ENCODE peak calls at places on chromosomes 11 and 22, in nine cellular contexts. S is heart right ventricle; F is astrocyte of the spinal cord; J is coronary artery; A is fibroblast of pulmonary artery; B is CD8-positive, alpha-beta T cell; C is CD4-positive, CD25-positive, alpha-beta regulatory T cell; E is right lobe of liver; I is lower lobe of right lung. G is an unnamed sample.

GRCh38 chr22:29503811-29504372 is 23.9 kb downstream of the NEFH start:
- DNase-seq in S (peak; percentile 45), F (peak; percentile 82), J (no peak), A (peak; percentile 83), B (no peak), C (no peak), E (peak; percentile 53), I (no peak), G (peak; percentile 37)

GRCh38 chr11:101442936-101443521 is 140.8 kb downstream of the TRPC6 start:
- DNase-seq in S (no peak), F (no peak), J (no peak), A (no peak), B (no peak), C (no peak), E (no peak), I (no peak), G (no peak)

GRCh38 chr11:120215634-120216033 is 4.8 kb downstream of the OAF start:
- DNase-seq in S (peak; percentile 43), F (peak; percentile 43), J (no peak), A (peak; percentile 57), B (no peak), C (no peak), E (peak; percentile 90), I (no peak), G (no peak)

GRCh38 chr22:22717723-22718122 is 73.3 kb downstream of the GGTLC2 start:
- DNase-seq in S (no peak), F (no peak), J (no peak), A (no peak), B (no peak), C (no peak), E (no peak), I (no peak), G (no peak)

GRCh38 chr11:12057299-12057980 is 49.0 kb upstream of the DKK3 start:
- DNase-seq in S (no peak), F (no peak), J (no peak), A (no peak), B (peak; percentile 23), C (no peak), E (no peak), I (no peak), G (no peak)

GRCh38 chr11:77109236-77110019 is 6.8 kb downstream of the OMP start:
- DNase-seq in S (no peak), F (peak; percentile 39), J (no peak), A (peak; percentile 46), B (no peak), C (no peak), E (no peak), I (no peak), G (no peak)

GRCh38 chr11:71451596-71452353 is 1.2 kb upstream of the NADSYN1 start:
- DNase-seq in S (no peak), F (no peak), J (no peak), A (no peak), B (no peak), C (peak; percentile 18), E (peak; percentile 45), I (no peak), G (no peak)

GRCh38 chr11:128814856-128815705 is 52.0 kb downstream of the KCNJ1 start:
- DNase-seq in S (peak; percentile 80), F (peak; percentile 73), J (no peak), A (peak; percentile 79), B (no peak), C (no peak), E (no peak), I (no peak), G (peak; percentile 69)

GRCh38 chr22:23752090-23752691 is 1.3 kb upstream of the ZNF70 start:
- DNase-seq in S (no peak), F (no peak), J (no peak), A (no peak), B (no peak), C (no peak), E (no peak), I (no peak), G (no peak)

GRCh38 chr11:20397281-20397680 is 9.8 kb downstream of the PRMT3 start:
- DNase-seq in S (no peak), F (peak; percentile 56), J (no peak), A (peak; percentile 77), B (no peak), C (peak; percentile 75), E (no peak), I (no peak), G (peak; percentile 16)

GRCh38 chr11:57417056-57417455 is 9.9 kb downstream of the SLC43A3 start:
- DNase-seq in S (no peak), F (no peak), J (no peak), A (peak; percentile 75), B (no peak), C (no peak), E (no peak), I (no peak), G (no peak)

GRCh38 chr11:92225563-92226308 is 1.1 kb downstream of the FAT3 start:
- DNase-seq in S (no peak), F (peak; percentile 26), J (peak; percentile 78), A (no peak), B (no peak), C (no peak), E (no peak), I (no peak), G (no peak)

GRCh38 chr22:21762712-21763581 is 27.4 kb upstream of the YPEL1 start:
- DNase-seq in S (no peak), F (no peak), J (no peak), A (no peak), B (peak; percentile 56), C (peak; percentile 17), E (no peak), I (no peak), G (no peak)

GRCh38 chr11:104526006-104526405 is 362.1 kb upstream of the PDGFD start:
- DNase-seq in S (no peak), F (no peak), J (no peak), A (no peak), B (no peak), C (no peak), E (no peak), I (no peak), G (no peak)

GRCh38 chr11:19251577-19251976 is 10.8 kb upstream of the E2F8 start:
- DNase-seq in S (no peak), F (no peak), J (no peak), A (no peak), B (no peak), C (no peak), E (no peak), I (no peak), G (no peak)

GRCh38 chr22:29313126-29314071 is 2.1 kb downstream of the RASL10A start:
- DNase-seq in S (no peak), F (peak; percentile 37), J (peak; percentile 76), A (peak; percentile 55), B (no peak), C (peak; percentile 47), E (no peak), I (peak; percentile 60), G (no peak)

GRCh38 chr22:19826619-19826950 is 28.1 kb downstream of the GNB1L start:
- DNase-seq in S (no peak), F (no peak), J (no peak), A (no peak), B (no peak), C (no peak), E (peak; percentile 64), I (no peak), G (no peak)

GRCh38 chr11:111697910-111698309 is 68.3 kb downstream of the PPP2R1B start:
- DNase-seq in S (no peak), F (no peak), J (no peak), A (no peak), B (no peak), C (no peak), E (no peak), I (no peak), G (no peak)
- H3K4me3 ChIP-seq in S (no peak overlapping the region), F (no peak overlapping the region), J (no peak overlapping the region), A (no peak overlapping the region), B (no peak overlapping the region), C (no peak overlapping the region), E (no peak overlapping the region), I (no peak overlapping the region), G (no peak overlapping the region)

GRCh38 chr11:47980907-47981621 is 705 bp downstream of the PTPRJ start:
- DNase-seq in S (peak; percentile 28), F (no peak), J (no peak), A (peak; percentile 41), B (no peak), C (no peak), E (peak; percentile 68), I (peak; percentile 75), G (no peak)
- H3K4me3 ChIP-seq in S (peak overlapping the region; percentile 83), F (peak overlapping the region; percentile 49), J (peak overlapping the region; percentile 88), A (peak overlapping the region; percentile 66), B (peak overlapping the region; percentile 43), C (peak overlapping the region; percentile 94), E (peak overlapping the region; percentile 77), I (peak overlapping the region; percentile 93), G (peak overlapping the region; percentile 65)

GRCh38 chr11:62687508-62688396 is 1.6 kb downstream of the LRRN4CL start:
- DNase-seq in S (no peak), F (no peak), J (no peak), A (no peak), B (no peak), C (no peak), E (no peak), I (no peak), G (no peak)

GRCh38 chr11:62694455-62695167 is 5.3 kb upstream of the LRRN4CL start:
- DNase-seq in S (peak; percentile 84), F (peak; percentile 73), J (peak; percentile 82), A (peak; percentile 90), B (peak; percentile 85), C (peak; percentile 85), E (peak; percentile 80), I (peak; percentile 76), G (peak; percentile 65)

GRCh38 chr11:62688481-62688880 is 849 bp downstream of the LRRN4CL start:
- DNase-seq in S (no peak), F (no peak), J (no peak), A (no peak), B (no peak), C (no peak), E (no peak), I (no peak), G (no peak)

DNA sequence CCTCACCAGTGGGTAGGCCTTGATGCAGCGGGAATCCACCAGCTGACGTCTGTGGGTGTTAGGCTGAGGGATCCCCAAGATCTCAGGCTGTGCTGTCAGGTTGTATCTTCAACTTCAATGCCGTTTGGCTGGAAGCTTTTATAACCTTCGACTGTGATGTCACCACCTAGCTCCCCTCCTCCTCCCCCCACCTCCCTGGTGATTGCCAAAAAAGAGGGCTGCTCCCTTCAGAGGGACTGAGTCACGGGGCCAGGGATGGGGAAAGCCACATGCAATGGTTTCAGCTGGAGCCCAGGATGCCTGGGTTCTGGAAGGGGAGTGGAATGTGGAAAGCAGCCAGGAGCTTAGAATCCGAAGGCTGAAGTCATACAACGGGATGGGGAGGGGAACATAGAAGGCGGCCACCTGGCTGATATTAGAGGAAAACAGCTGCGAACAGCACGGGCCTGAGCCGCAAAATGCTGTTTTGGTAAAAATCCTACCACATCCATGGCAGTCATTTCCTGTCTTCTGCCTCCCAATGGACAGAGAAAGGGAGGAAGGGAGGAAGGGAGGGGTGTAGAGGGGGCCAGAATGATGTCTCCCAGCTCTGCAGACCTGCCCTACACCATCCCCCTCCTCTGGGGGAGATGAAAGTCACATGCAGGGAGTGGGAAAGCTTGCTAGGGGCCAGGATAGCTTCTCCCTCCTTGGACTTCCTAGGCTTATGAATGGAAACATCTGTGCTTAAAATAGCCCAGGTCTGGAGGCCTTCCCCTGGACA is at the start of gene LRRN4CL:
- DNase-seq in S (peak; percentile 82), F (peak; percentile 74), J (peak; percentile 83), A (peak; percentile 83), B (no peak), C (no peak), E (no peak), I (no peak), G (peak; percentile 96)
- H3K4me3 ChIP-seq in S (peak within 1 kb of the TSS; percentile 45), F (no peak within 1 kb of the TSS), J (peak within 1 kb of the TSS; percentile 45), A (peak within 1 kb of the TSS; percentile 2), B (no peak within 1 kb of the TSS), C (no peak within 1 kb of the TSS), E (no peak within 1 kb of the TSS), I (peak within 1 kb of the TSS; percentile 41), G (peak within 1 kb of the TSS; percentile 38)

GRCh38 chr11:74282421-74282820 is 29.0 kb downstream of the P4HA3 start:
- DNase-seq in S (no peak), F (no peak), J (no peak), A (no peak), B (no peak), C (no peak), E (no peak), I (peak; percentile 75), G (no peak)
- H3K4me3 ChIP-seq in S (no peak overlapping the region), F (no peak overlapping the region), J (no peak overlapping the region), A (no peak overlapping the region), B (no peak overlapping the region), C (no peak overlapping the region), E (no peak overlapping the region), I (no peak overlapping the region), G (no peak overlapping the region)

G was measured in HFF-Myc.